ENCODE peak calls at places on chromosome 3, in nine cellular contexts. E is A549, G is Panc1, F is GM23338, Z is HepG2, U is HCT116, W is K562, X is GM12878, N is SK-N-SH. T is an unnamed sample.

GRCh38 chr3:192013110-192013509 is 552.1 kb downstream of the PYDC2 start:
- DNase-seq in E (no peak), G (no peak), F (no peak), Z (no peak), U (no peak), W (no peak), X (no peak), N (no peak), T (no peak)

GRCh38 chr3:14870564-14871060 is 51.9 kb downstream of the FGD5 start:
- DNase-seq in E (no peak), G (no peak), F (no peak), Z (no peak), U (no peak), W (no peak), X (no peak), N (no peak), T (no peak)

GRCh38 chr3:142279965-142280590 is 54.7 kb upstream of the GK5 start:
- DNase-seq in E (peak), G (peak), F (peak), Z (peak), U (peak), W (peak), X (peak), N (peak), T (peak)

GRCh38 chr3:160245261-160245800 is 20.1 kb downstream of the C3orf80 start:
- DNase-seq in E (no peak), G (no peak), F (no peak), Z (no peak), U (no peak), W (no peak), X (no peak), N (no peak), T (no peak)

GRCh38 chr3:40387001-40387894 is at the start of gene ENTPD3:
- DNase-seq in E (no peak), G (no peak), F (peak), Z (no peak), U (no peak), W (peak), X (no peak), N (peak), T (no peak)

GRCh38 chr3:18389108-18389733 is 35.9 kb downstream of the SATB1 start:
- DNase-seq in E (no peak), G (no peak), F (peak), Z (peak), U (peak), W (peak), X (no peak), N (peak), T (no peak)

GRCh38 chr3:42519568-42519962 is 17.1 kb downstream of the VIPR1 start:
- DNase-seq in E (no peak), G (no peak), F (no peak), Z (no peak), U (no peak), W (no peak), X (no peak), N (no peak), T (no peak)

GRCh38 chr3:127676921-127677351 is 4.2 kb downstream of the ABTB1 start:
- DNase-seq in E (no peak), G (no peak), F (no peak), Z (no peak), U (no peak), W (no peak), X (no peak), N (no peak), T (no peak)

GRCh38 chr3:25350741-25351140 is 77.3 kb upstream of the RARB start:
- DNase-seq in E (no peak), G (no peak), F (no peak), Z (no peak), U (no peak), W (no peak), X (no peak), N (no peak), T (no peak)

GRCh38 chr3:169662215-169663070 is 1.1 kb downstream of the MECOM start:
- DNase-seq in E (peak), G (no peak), F (peak), Z (peak), U (peak), W (peak), X (no peak), N (peak), T (no peak)

GRCh38 chr3:63809607-63810006 is 9.5 kb upstream of the C3orf49 start:
- DNase-seq in E (no peak), G (no peak), F (peak), Z (peak), U (no peak), W (no peak), X (no peak), N (no peak), T (no peak)

GRCh38 chr3:25156526-25157075 is 271.5 kb upstream of the RARB start:
- DNase-seq in E (no peak), G (no peak), F (peak), Z (no peak), U (no peak), W (no peak), X (no peak), N (no peak), T (no peak)

GRCh38 chr3:64238971-64239667 is 13.9 kb upstream of the PRICKLE2 start:
- DNase-seq in E (peak), G (no peak), F (peak), Z (peak), U (no peak), W (no peak), X (no peak), N (peak), T (no peak)

GRCh38 chr3:192445768-192446644 is 281.3 kb downstream of the FGF12 start:
- DNase-seq in E (no peak), G (no peak), F (no peak), Z (no peak), U (no peak), W (no peak), X (no peak), N (no peak), T (no peak)

GRCh38 chr3:123571264-123571972 is 13.4 kb downstream of the HACD2 start:
- DNase-seq in E (no peak), G (no peak), F (peak), Z (no peak), U (no peak), W (no peak), X (no peak), N (no peak), T (peak)

GRCh38 chr3:118980832-118981231 is 53.8 kb downstream of the IGSF11 start:
- DNase-seq in E (no peak), G (no peak), F (no peak), Z (no peak), U (no peak), W (no peak), X (no peak), N (no peak), T (no peak)

GRCh38 chr3:172520332-172520831 is 2.8 kb downstream of the TNFSF10 start:
- DNase-seq in E (no peak), G (no peak), F (no peak), Z (no peak), U (no peak), W (no peak), X (peak), N (no peak), T (no peak)

GRCh38 chr3:149342413-149343340 is 9.2 kb upstream of the TM4SF18 start:
- DNase-seq in E (no peak), G (no peak), F (no peak), Z (no peak), U (no peak), W (no peak), X (no peak), N (no peak), T (no peak)

GRCh38 chr3:156579427-156579851 is 24.5 kb upstream of the SSR3 start:
- DNase-seq in E (no peak), G (no peak), F (no peak), Z (no peak), U (no peak), W (peak), X (no peak), N (no peak), T (no peak)

GRCh38 chr3:195836736-195837135 is 25.0 kb upstream of the MUC4 start:
- DNase-seq in E (no peak), G (no peak), F (no peak), Z (no peak), U (no peak), W (no peak), X (no peak), N (no peak), T (no peak)

GRCh38 chr3:121483290-121483689 is 62.5 kb downstream of the POLQ start:
- DNase-seq in E (no peak), G (no peak), F (no peak), Z (no peak), U (no peak), W (no peak), X (no peak), N (no peak), T (no peak)

GRCh38 chr3:141913150-141913811 is 36.8 kb downstream of the ATP1B3 start:
- DNase-seq in E (peak), G (no peak), F (peak), Z (peak), U (peak), W (peak), X (peak), N (peak), T (peak)

GRCh38 chr3:25259871-25260270 is 168.2 kb upstream of the RARB start:
- DNase-seq in E (no peak), G (no peak), F (no peak), Z (no peak), U (no peak), W (no peak), X (no peak), N (no peak), T (no peak)

GRCh38 chr3:11499144-11499543 is 144.6 kb downstream of the VGLL4 start:
- DNase-seq in E (no peak), G (no peak), F (no peak), Z (peak), U (no peak), W (no peak), X (no peak), N (no peak), T (no peak)

GRCh38 chr3:51340989-51341636 is 44.0 kb upstream of the MANF start:
- DNase-seq in E (no peak), G (no peak), F (no peak), Z (peak), U (peak), W (no peak), X (no peak), N (no peak), T (no peak)

GRCh38 chr3:149247025-149247710 is 25.5 kb upstream of the CP start:
- DNase-seq in E (no peak), G (no peak), F (no peak), Z (no peak), U (no peak), W (no peak), X (no peak), N (no peak), T (no peak)

GRCh38 chr3:138799822-138800221 is 34.9 kb downstream of the PIK3CB start:
- DNase-seq in E (no peak), G (no peak), F (no peak), Z (no peak), U (no peak), W (no peak), X (no peak), N (no peak), T (no peak)

GRCh38 chr3:114144909-114145688 is 33.8 kb downstream of the DRD3 start:
- DNase-seq in E (no peak), G (no peak), F (no peak), Z (no peak), U (no peak), W (no peak), X (no peak), N (no peak), T (no peak)

GRCh38 chr3:18489939-18490338 is 64.8 kb upstream of the SATB1 start:
- DNase-seq in E (no peak), G (no peak), F (no peak), Z (no peak), U (no peak), W (no peak), X (no peak), N (no peak), T (no peak)

GRCh38 chr3:6680119-6680806 is 180.7 kb upstream of the GRM7 start:
- DNase-seq in E (no peak), G (no peak), F (no peak), Z (no peak), U (no peak), W (no peak), X (peak), N (no peak), T (no peak)

DNA sequence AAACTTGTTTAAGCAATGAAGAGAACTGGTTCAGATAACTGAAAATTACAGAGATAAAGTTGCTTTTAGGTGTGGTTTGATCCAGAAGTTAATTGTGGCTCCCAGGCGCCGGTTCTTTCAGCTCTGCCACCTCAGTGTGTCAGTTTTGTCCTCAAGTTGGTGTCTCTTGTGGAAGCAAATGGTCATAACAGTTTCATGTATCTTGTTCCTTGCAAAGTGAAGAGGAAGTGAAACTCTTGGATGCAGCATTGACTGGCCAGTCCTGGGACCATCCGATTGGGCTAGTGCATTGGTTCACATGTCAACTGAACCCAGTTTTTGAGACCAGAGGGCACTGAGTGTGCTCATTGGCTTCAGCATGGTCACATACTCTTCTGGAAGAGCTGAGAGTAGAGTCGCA is 181.4 kb upstream of the GRM7 start:
- DNase-seq in E (no peak), G (no peak), F (no peak), Z (no peak), U (no peak), W (peak), X (peak), N (no peak), T (no peak)
- TF ChIP-seq CTCF in E (no peak), G (no peak), F (no peak), Z (no peak), U (no peak), W (no peak), X (peak), N (no peak), T (no peak)

GRCh38 chr3:120272294-120272693 is 12.7 kb downstream of the GPR156 start:
- DNase-seq in E (no peak), G (no peak), F (no peak), Z (no peak), U (no peak), W (no peak), X (no peak), N (no peak), T (no peak)
- TF ChIP-seq REST in E (no peak), G (no peak), F (no peak), Z (no peak), U (no peak), W (no peak), X (no peak), N (no peak), T (no peak)

DNA sequence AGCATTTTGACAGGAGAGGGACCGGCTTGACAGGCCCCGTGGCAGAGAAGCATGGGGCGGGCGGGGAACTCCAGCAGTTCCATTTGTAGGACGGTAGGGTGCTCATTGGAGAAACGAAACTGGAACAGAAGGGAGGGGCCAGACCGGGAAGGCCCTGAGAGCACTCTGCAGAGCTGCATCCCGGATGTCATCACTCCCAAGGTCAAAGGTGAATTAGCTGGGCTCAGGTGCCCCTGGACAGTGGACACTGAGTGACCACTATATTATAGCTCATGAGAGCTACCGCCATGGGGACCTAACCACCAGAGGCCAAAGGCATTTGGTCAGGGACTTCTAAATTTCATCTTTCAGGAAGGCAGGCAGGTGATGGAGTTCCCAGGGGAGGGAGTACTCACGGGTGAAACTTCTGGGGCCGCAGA is 7.3 kb downstream of the CSRNP1 start:
- DNase-seq in E (no peak), G (no peak), F (no peak), Z (no peak), U (no peak), W (no peak), X (no peak), N (no peak), T (no peak)
- TF ChIP-seq CTCF in E (no peak), G (no peak), F (no peak), Z (no peak), U (no peak), W (no peak), X (peak), N (no peak), T (no peak)

GRCh38 chr3:186882881-186883685 is 40.6 kb downstream of the ADIPOQ start:
- DNase-seq in E (peak), G (peak), F (no peak), Z (peak), U (peak), W (peak), X (no peak), N (peak), T (no peak)
- TF ChIP-seq REST in E (no peak), G (no peak), F (no peak), Z (no peak), U (no peak), W (no peak), X (no peak), N (no peak), T (no peak)

DNA sequence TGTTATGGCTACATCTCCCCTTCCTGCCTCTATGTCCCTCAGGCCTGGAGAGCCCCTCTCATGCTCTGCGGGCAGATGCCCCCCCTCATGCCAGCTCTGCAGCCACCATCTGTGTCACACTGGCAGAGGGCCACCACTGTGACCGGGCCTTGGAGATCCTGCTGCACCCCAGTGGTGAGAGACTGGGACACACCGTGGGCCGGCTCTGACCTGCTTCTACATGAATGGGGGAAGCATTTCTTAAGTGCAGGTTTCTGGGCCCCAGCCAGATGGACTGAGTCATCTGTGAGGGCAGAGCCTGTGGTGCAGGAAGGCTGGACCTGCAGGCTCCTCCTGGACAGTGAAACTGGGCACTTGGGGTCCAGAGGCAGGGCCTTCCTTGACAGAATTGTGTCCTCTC is 4.8 kb downstream of the VWA5B2 start:
- DNase-seq in E (peak), G (no peak), F (peak), Z (peak), U (peak), W (peak), X (no peak), N (peak), T (no peak)
- TF ChIP-seq CTCF in E (no peak), G (no peak), F (no peak), Z (no peak), U (peak), W (no peak), X (no peak), N (peak), T (no peak)

GRCh38 chr3:4290272-4290893 is 12.8 kb upstream of the SETMAR start:
- DNase-seq in E (peak), G (peak), F (peak), Z (peak), U (no peak), W (peak), X (no peak), N (peak), T (peak)

GRCh38 chr3:4289044-4289443 is 14.1 kb upstream of the SETMAR start:
- DNase-seq in E (no peak), G (no peak), F (no peak), Z (no peak), U (no peak), W (no peak), X (no peak), N (no peak), T (no peak)

GRCh38 chr3:4281991-4282390 is 21.2 kb upstream of the SETMAR start:
- DNase-seq in E (no peak), G (no peak), F (no peak), Z (no peak), U (no peak), W (no peak), X (no peak), N (no peak), T (no peak)

GRCh38 chr3:4279706-4280105 is 23.5 kb upstream of the SETMAR start:
- DNase-seq in E (no peak), G (no peak), F (no peak), Z (no peak), U (no peak), W (no peak), X (no peak), N (no peak), T (no peak)

DNA sequence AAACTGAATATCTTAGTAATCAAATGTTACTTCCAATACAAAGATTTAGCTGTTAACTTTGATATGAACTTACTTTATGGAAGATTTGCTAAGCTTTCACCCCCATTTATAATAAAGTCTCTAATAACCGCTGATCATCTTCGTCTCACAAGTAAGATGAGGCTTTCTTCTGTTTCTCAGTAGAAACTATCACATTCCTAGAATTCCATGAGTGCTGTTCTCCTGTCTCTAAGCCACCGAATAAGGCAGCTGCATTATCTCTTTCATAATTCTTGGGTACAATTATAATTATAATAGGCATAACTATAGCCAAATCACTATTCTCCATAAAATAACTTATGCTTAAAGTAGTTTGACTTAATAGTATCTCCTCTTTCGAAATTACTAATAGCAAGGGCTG is 18.3 kb upstream of the SETMAR start:
- DNase-seq in E (no peak), G (no peak), F (peak), Z (no peak), U (no peak), W (no peak), X (no peak), N (no peak), T (no peak)
- TF ChIP-seq REST in E (no peak), G (no peak), F (no peak), Z (no peak), U (no peak), W (no peak), X (no peak), N (no peak), T (no peak)

DNA sequence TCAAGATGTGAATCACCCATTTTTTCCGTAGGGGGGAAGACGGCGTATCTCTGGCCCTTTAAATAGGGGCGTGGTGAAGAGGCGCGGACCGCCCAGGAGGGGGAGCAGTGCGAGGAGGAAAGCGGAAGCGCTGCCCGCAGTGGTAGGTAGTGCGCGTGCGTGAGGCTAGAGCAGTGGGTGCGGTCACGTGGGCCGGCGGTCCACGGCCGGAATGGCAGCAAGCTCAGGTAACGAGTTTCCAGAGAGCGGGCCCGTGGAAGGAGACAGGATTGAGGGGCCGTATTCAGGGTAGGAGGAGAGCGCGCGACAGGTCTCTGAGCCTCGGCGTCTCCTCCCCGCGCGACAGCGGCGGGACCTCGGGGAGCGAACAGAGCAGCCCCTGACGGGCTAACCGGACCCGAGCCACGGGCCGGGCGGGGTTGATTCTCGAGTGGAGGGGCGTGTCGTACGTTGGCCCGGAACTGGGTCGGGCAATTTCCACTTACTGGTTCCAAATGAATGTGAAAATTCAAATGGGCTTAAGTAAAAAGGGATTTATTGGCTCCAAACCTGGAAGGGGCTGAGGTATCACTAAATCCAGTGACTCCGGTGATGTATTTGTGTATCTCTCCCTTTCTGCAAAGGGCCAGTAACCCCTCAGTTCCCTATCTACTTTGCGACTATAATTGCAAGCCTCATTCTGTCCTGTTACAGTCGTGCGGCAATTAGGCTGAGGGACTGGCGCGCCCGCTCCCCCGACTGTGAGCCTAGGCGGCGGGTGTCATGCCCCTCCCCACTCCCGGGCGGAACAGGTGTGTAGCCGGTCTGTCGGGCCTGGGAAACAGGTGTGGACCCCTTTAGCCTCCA is at the start of gene VPS8:
- DNase-seq in E (peak), G (peak), F (peak), Z (peak), U (peak), W (peak), X (peak), N (peak), T (peak)
- TF ChIP-seq CTCF in E (no peak), G (peak), F (peak), Z (peak), U (peak), W (peak), X (peak), N (peak), T (peak)